ENCODE peak calls at places on chromosomes 4 and X, in seven cellular contexts. One of them, this sample, is unnamed.

GRCh38 chrX:51862920-51863319 is 30.5 kb upstream of the MAGED1 start:
- DNase-seq in hepatocyte: no peak
- DNase-seq in esophagus squamous epithelium: no peak
- DNase-seq in left lung: no peak
- DNase-seq in stomach: no peak
- DNase-seq in fibroblast of mammary gland: no peak
- DNase-seq in OCI-LY7: no peak
- DNase-seq in this sample: no peak

GRCh38 chr4:29571322-29571721 is 1148.8 kb upstream of the PCDH7 start:
- DNase-seq in hepatocyte: no peak
- DNase-seq in esophagus squamous epithelium: no peak
- DNase-seq in left lung: no peak
- DNase-seq in stomach: no peak
- DNase-seq in fibroblast of mammary gland: no peak
- DNase-seq in OCI-LY7: no peak
- DNase-seq in this sample: no peak

GRCh38 chr4:4853371-4853823 is 6.1 kb upstream of the MSX1 start:
- DNase-seq in hepatocyte: no peak
- DNase-seq in esophagus squamous epithelium: no peak
- DNase-seq in left lung: peak
- DNase-seq in stomach: no peak
- DNase-seq in fibroblast of mammary gland: no peak
- DNase-seq in OCI-LY7: no peak
- DNase-seq in this sample: peak

GRCh38 chr4:53932784-53933183 is 131.6 kb downstream of the CHIC2 start:
- DNase-seq in hepatocyte: no peak
- DNase-seq in esophagus squamous epithelium: no peak
- DNase-seq in left lung: no peak
- DNase-seq in stomach: no peak
- DNase-seq in fibroblast of mammary gland: peak
- DNase-seq in OCI-LY7: no peak
- DNase-seq in this sample: no peak

GRCh38 chr4:114312349-114312748 is 286.3 kb upstream of the UGT8 start:
- DNase-seq in hepatocyte: no peak
- DNase-seq in esophagus squamous epithelium: no peak
- DNase-seq in left lung: no peak
- DNase-seq in stomach: no peak
- DNase-seq in fibroblast of mammary gland: no peak
- DNase-seq in OCI-LY7: no peak
- DNase-seq in this sample: no peak

GRCh38 chrX:13254870-13255269 is 65.0 kb downstream of the ATXN3L start:
- DNase-seq in hepatocyte: no peak
- DNase-seq in esophagus squamous epithelium: no peak
- DNase-seq in left lung: no peak
- DNase-seq in stomach: no peak
- DNase-seq in fibroblast of mammary gland: no peak
- DNase-seq in OCI-LY7: no peak
- DNase-seq in this sample: no peak

GRCh38 chrX:49165901-49166881 is 3.6 kb downstream of the MAGIX start:
- DNase-seq in hepatocyte: peak
- DNase-seq in esophagus squamous epithelium: peak
- DNase-seq in left lung: peak
- DNase-seq in stomach: peak
- DNase-seq in fibroblast of mammary gland: peak
- DNase-seq in OCI-LY7: peak
- DNase-seq in this sample: peak

GRCh38 chrX:100649550-100650356 is 5.8 kb downstream of the SRPX2 start:
- DNase-seq in hepatocyte: peak
- DNase-seq in esophagus squamous epithelium: no peak
- DNase-seq in left lung: no peak
- DNase-seq in stomach: no peak
- DNase-seq in fibroblast of mammary gland: peak
- DNase-seq in OCI-LY7: no peak
- DNase-seq in this sample: no peak

GRCh38 chr4:3807861-3808521 is 41.8 kb downstream of the ADRA2C start:
- DNase-seq in hepatocyte: no peak
- DNase-seq in esophagus squamous epithelium: no peak
- DNase-seq in left lung: no peak
- DNase-seq in stomach: no peak
- DNase-seq in fibroblast of mammary gland: no peak
- DNase-seq in OCI-LY7: no peak
- DNase-seq in this sample: no peak

GRCh38 chr4:141246243-141246642 is 25.5 kb downstream of the ZNF330 start:
- DNase-seq in hepatocyte: no peak
- DNase-seq in esophagus squamous epithelium: no peak
- DNase-seq in left lung: no peak
- DNase-seq in stomach: no peak
- DNase-seq in fibroblast of mammary gland: peak
- DNase-seq in OCI-LY7: no peak
- DNase-seq in this sample: no peak

GRCh38 chrX:133649659-133650058 is 234.4 kb upstream of the GPC4 start:
- DNase-seq in hepatocyte: no peak
- DNase-seq in esophagus squamous epithelium: no peak
- DNase-seq in left lung: no peak
- DNase-seq in stomach: no peak
- DNase-seq in fibroblast of mammary gland: no peak
- DNase-seq in OCI-LY7: no peak
- DNase-seq in this sample: no peak

GRCh38 chr4:140239311-140239710 is 85.3 kb upstream of the MAML3 start:
- DNase-seq in hepatocyte: no peak
- DNase-seq in esophagus squamous epithelium: no peak
- DNase-seq in left lung: no peak
- DNase-seq in stomach: no peak
- DNase-seq in fibroblast of mammary gland: peak
- DNase-seq in OCI-LY7: no peak
- DNase-seq in this sample: no peak

GRCh38 chr4:61532324-61532723 is 332.2 kb downstream of the ADGRL3 start:
- DNase-seq in hepatocyte: no peak
- DNase-seq in esophagus squamous epithelium: no peak
- DNase-seq in left lung: no peak
- DNase-seq in stomach: no peak
- DNase-seq in fibroblast of mammary gland: no peak
- DNase-seq in OCI-LY7: no peak
- DNase-seq in this sample: no peak

GRCh38 chrX:82556588-82556987 is 951.5 kb upstream of the POU3F4 start:
- DNase-seq in hepatocyte: no peak
- DNase-seq in esophagus squamous epithelium: no peak
- DNase-seq in left lung: no peak
- DNase-seq in stomach: no peak
- DNase-seq in fibroblast of mammary gland: no peak
- DNase-seq in OCI-LY7: no peak
- DNase-seq in this sample: no peak

GRCh38 chr4:82652062-82652461 is 90.3 kb upstream of the TMEM150C start:
- DNase-seq in hepatocyte: no peak
- DNase-seq in esophagus squamous epithelium: no peak
- DNase-seq in left lung: no peak
- DNase-seq in stomach: no peak
- DNase-seq in fibroblast of mammary gland: peak
- DNase-seq in OCI-LY7: no peak
- DNase-seq in this sample: no peak

GRCh38 chr4:12472082-12472481 is 1012.1 kb downstream of the RAB28 start:
- DNase-seq in hepatocyte: peak
- DNase-seq in esophagus squamous epithelium: no peak
- DNase-seq in left lung: no peak
- DNase-seq in stomach: no peak
- DNase-seq in fibroblast of mammary gland: no peak
- DNase-seq in OCI-LY7: no peak
- DNase-seq in this sample: no peak

GRCh38 chrX:23884427-23885024 is 23.2 kb downstream of the APOO start:
- DNase-seq in hepatocyte: no peak
- DNase-seq in esophagus squamous epithelium: no peak
- DNase-seq in left lung: no peak
- DNase-seq in stomach: no peak
- DNase-seq in fibroblast of mammary gland: peak
- DNase-seq in OCI-LY7: no peak
- DNase-seq in this sample: no peak

GRCh38 chr4:39539026-39539690 is 11.9 kb upstream of the UGDH start:
- DNase-seq in hepatocyte: no peak
- DNase-seq in esophagus squamous epithelium: no peak
- DNase-seq in left lung: no peak
- DNase-seq in stomach: peak
- DNase-seq in fibroblast of mammary gland: no peak
- DNase-seq in OCI-LY7: no peak
- DNase-seq in this sample: no peak

GRCh38 chrX:39361736-39362135 is 560.5 kb downstream of the MID1IP1 start:
- DNase-seq in hepatocyte: no peak
- DNase-seq in esophagus squamous epithelium: no peak
- DNase-seq in left lung: no peak
- DNase-seq in stomach: no peak
- DNase-seq in fibroblast of mammary gland: no peak
- DNase-seq in OCI-LY7: no peak
- DNase-seq in this sample: no peak

GRCh38 chr4:138182838-138183426 is 59.2 kb downstream of the SLC7A11 start:
- DNase-seq in hepatocyte: peak
- DNase-seq in esophagus squamous epithelium: no peak
- DNase-seq in left lung: no peak
- DNase-seq in stomach: no peak
- DNase-seq in fibroblast of mammary gland: peak
- DNase-seq in OCI-LY7: peak
- DNase-seq in this sample: no peak

GRCh38 chr4:86972997-86973396 is 38.2 kb downstream of the AFF1 start:
- DNase-seq in hepatocyte: peak
- DNase-seq in esophagus squamous epithelium: no peak
- DNase-seq in left lung: no peak
- DNase-seq in stomach: peak
- DNase-seq in fibroblast of mammary gland: no peak
- DNase-seq in OCI-LY7: no peak
- DNase-seq in this sample: no peak

GRCh38 chr4:86544313-86544966 is 49.7 kb upstream of the PTPN13 start:
- DNase-seq in hepatocyte: no peak
- DNase-seq in esophagus squamous epithelium: no peak
- DNase-seq in left lung: no peak
- DNase-seq in stomach: no peak
- DNase-seq in fibroblast of mammary gland: no peak
- DNase-seq in OCI-LY7: no peak
- DNase-seq in this sample: no peak

DNA sequence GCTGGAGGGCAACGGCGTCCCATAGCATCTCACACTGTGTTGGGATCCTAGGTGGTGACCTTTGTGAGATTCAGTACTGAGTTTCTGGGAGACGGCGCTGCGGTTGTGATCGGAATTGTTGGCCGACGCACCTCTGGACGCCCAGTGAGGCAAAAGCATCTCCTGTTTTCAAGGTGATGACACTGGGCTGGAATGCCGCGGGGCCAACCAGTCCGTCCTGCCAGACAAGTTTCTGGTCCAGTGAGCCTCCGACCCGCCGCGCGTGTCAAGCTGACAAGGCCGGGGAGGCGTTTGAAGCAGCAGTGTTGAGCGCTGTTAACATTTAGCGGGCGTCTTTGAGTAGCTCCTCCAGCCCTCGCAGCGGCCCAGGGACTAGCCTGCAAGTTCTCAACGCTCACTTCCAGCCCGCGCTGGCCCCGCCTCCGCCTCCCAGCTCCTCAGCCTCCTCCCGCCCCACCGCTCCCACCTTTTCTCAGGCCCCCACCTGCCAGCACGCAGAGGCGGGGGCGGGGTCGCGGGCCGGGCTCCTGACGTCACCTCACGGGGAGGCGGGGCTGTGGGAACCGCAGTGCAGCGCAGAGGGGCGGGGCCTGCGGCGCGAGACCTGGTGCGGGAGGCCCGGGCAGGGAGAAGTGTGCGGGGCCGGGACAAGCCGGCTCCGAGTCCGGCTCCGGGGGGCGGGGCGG is 482 bp upstream of the CDS1 start:
- DNase-seq in hepatocyte: peak
- DNase-seq in esophagus squamous epithelium: peak
- DNase-seq in left lung: peak
- DNase-seq in stomach: peak
- DNase-seq in fibroblast of mammary gland: peak
- DNase-seq in OCI-LY7: no peak
- DNase-seq in this sample: peak
- H3K4me3 ChIP-seq in hepatocyte: peak
- H3K4me3 ChIP-seq in esophagus squamous epithelium: peak
- H3K4me3 ChIP-seq in left lung: peak
- H3K4me3 ChIP-seq in stomach: peak
- H3K4me3 ChIP-seq in fibroblast of mammary gland: peak
- H3K4me3 ChIP-seq in OCI-LY7: no peak
- H3K4me3 ChIP-seq in this sample: peak

GRCh38 chr4:41178372-41179085 is 35.8 kb downstream of the APBB2 start:
- DNase-seq in hepatocyte: no peak
- DNase-seq in esophagus squamous epithelium: no peak
- DNase-seq in left lung: no peak
- DNase-seq in stomach: no peak
- DNase-seq in fibroblast of mammary gland: peak
- DNase-seq in OCI-LY7: no peak
- DNase-seq in this sample: no peak
- H3K4me3 ChIP-seq in hepatocyte: no peak
- H3K4me3 ChIP-seq in esophagus squamous epithelium: no peak
- H3K4me3 ChIP-seq in left lung: no peak
- H3K4me3 ChIP-seq in stomach: no peak
- H3K4me3 ChIP-seq in fibroblast of mammary gland: peak
- H3K4me3 ChIP-seq in OCI-LY7: no peak
- H3K4me3 ChIP-seq in this sample: no peak

GRCh38 chrX:31506360-31506759 is 434.5 kb upstream of the FTHL17 start:
- DNase-seq in hepatocyte: no peak
- DNase-seq in esophagus squamous epithelium: no peak
- DNase-seq in left lung: no peak
- DNase-seq in stomach: no peak
- DNase-seq in fibroblast of mammary gland: no peak
- DNase-seq in OCI-LY7: no peak
- DNase-seq in this sample: no peak
- H3K4me3 ChIP-seq in hepatocyte: no peak
- H3K4me3 ChIP-seq in esophagus squamous epithelium: no peak
- H3K4me3 ChIP-seq in left lung: no peak
- H3K4me3 ChIP-seq in stomach: no peak
- H3K4me3 ChIP-seq in fibroblast of mammary gland: no peak
- H3K4me3 ChIP-seq in OCI-LY7: no peak
- H3K4me3 ChIP-seq in this sample: no peak

GRCh38 chr4:169267070-169267469 is 3.7 kb downstream of the SH3RF1 start:
- DNase-seq in hepatocyte: no peak
- DNase-seq in esophagus squamous epithelium: no peak
- DNase-seq in left lung: no peak
- DNase-seq in stomach: no peak
- DNase-seq in fibroblast of mammary gland: no peak
- DNase-seq in OCI-LY7: no peak
- DNase-seq in this sample: no peak
- H3K4me3 ChIP-seq in hepatocyte: no peak
- H3K4me3 ChIP-seq in esophagus squamous epithelium: no peak
- H3K4me3 ChIP-seq in left lung: peak
- H3K4me3 ChIP-seq in stomach: no peak
- H3K4me3 ChIP-seq in fibroblast of mammary gland: peak
- H3K4me3 ChIP-seq in OCI-LY7: no peak
- H3K4me3 ChIP-seq in this sample: no peak